ENCODE peak calls at places on chromosomes 1 and 21, in nine cellular contexts. X is memory B cell; K is LoVo; F is caudate nucleus; L is WTC11; U is endothelial cell; S is CD8-positive, alpha-beta T cell; G is cardiac fibroblast; R is KG1. P is an unnamed sample.
A peak's percentile ranks its signal among the peaks of the same experiment; 100 is the strongest.

GRCh38 chr21:46060596-46061061 is 37.3 kb upstream of the COL6A2 start:
- DNase-seq in X (no peak), K (no peak), F (no peak), L (no peak), U (no peak), S (no peak), G (peak; percentile 98), R (no peak), P (no peak)

GRCh38 chr21:41851090-41851790 is 27.9 kb downstream of the PRDM15 start:
- DNase-seq in X (no peak), K (no peak), F (no peak), L (no peak), U (no peak), S (no peak), G (peak; percentile 19), R (no peak), P (no peak)

GRCh38 chr1:237976345-237976744 is 85.6 kb upstream of the ZP4 start:
- DNase-seq in X (no peak), K (no peak), F (no peak), L (no peak), U (no peak), S (no peak), G (no peak), R (no peak), P (no peak)

GRCh38 chr1:37739222-37739621 is 25.7 kb downstream of the EPHA10 start:
- DNase-seq in X (no peak), K (peak; percentile 84), F (no peak), L (no peak), U (no peak), S (no peak), G (no peak), R (no peak), P (no peak)

GRCh38 chr1:179002552-179003345 is 22.9 kb upstream of the FAM20B start:
- DNase-seq in X (peak; percentile 88), K (peak; percentile 64), F (peak; percentile 17), L (peak; percentile 97), U (peak; percentile 95), S (peak; percentile 52), G (peak; percentile 73), R (peak; percentile 45), P (peak; percentile 42)

GRCh38 chr1:178093958-178094751 is at the start of gene RASAL2:
- DNase-seq in X (peak; percentile 25), K (peak; percentile 57), F (peak; percentile 62), L (peak; percentile 82), U (peak; percentile 74), S (no peak), G (peak; percentile 75), R (peak; percentile 20), P (no peak)

GRCh38 chr1:183022202-183023145 is 746 bp upstream of the LAMC1 start:
- DNase-seq in X (peak; percentile 57), K (peak; percentile 82), F (peak; percentile 26), L (peak; percentile 80), U (peak; percentile 40), S (no peak), G (peak; percentile 99), R (peak; percentile 38), P (no peak)

GRCh38 chr1:151458936-151459330 is 361 bp downstream of the POGZ start:
- DNase-seq in X (no peak), K (peak; percentile 44), F (no peak), L (peak; percentile 74), U (peak; percentile 59), S (peak; percentile 37), G (peak; percentile 82), R (peak; percentile 36), P (peak; percentile 35)

GRCh38 chr1:172351347-172351746 is 69.1 kb upstream of the C1orf105 start:
- DNase-seq in X (no peak), K (no peak), F (no peak), L (no peak), U (no peak), S (no peak), G (peak; percentile 74), R (no peak), P (no peak)

GRCh38 chr1:43934279-43934985 is 831 bp downstream of the ARTN start:
- DNase-seq in X (peak; percentile 65), K (peak; percentile 55), F (no peak), L (peak; percentile 92), U (peak; percentile 75), S (peak; percentile 24), G (peak; percentile 69), R (peak; percentile 31), P (peak; percentile 18)

GRCh38 chr1:84842748-84843231 is 50.2 kb downstream of the LPAR3 start:
- DNase-seq in X (no peak), K (no peak), F (no peak), L (no peak), U (no peak), S (no peak), G (peak; percentile 36), R (no peak), P (no peak)

GRCh38 chr1:33181038-33181861 is 593 bp downstream of the TRIM62 start:
- DNase-seq in X (peak; percentile 61), K (peak; percentile 40), F (no peak), L (peak; percentile 61), U (peak; percentile 47), S (peak; percentile 5), G (peak; percentile 43), R (no peak), P (peak; percentile 6)

GRCh38 chr1:22291926-22292788 is 149.3 kb upstream of the WNT4 start:
- DNase-seq in X (no peak), K (no peak), F (no peak), L (no peak), U (no peak), S (no peak), G (no peak), R (no peak), P (no peak)

GRCh38 chr1:19910650-19911049 is 12.8 kb downstream of the PLA2G2E start:
- DNase-seq in X (no peak), K (no peak), F (no peak), L (no peak), U (no peak), S (no peak), G (no peak), R (no peak), P (no peak)

GRCh38 chr1:232168513-232168912 is 461.4 kb downstream of the SIPA1L2 start:
- DNase-seq in X (no peak), K (no peak), F (no peak), L (no peak), U (no peak), S (no peak), G (no peak), R (no peak), P (no peak)

GRCh38 chr21:35932232-35932911 is 128.0 kb downstream of the SETD4 start:
- DNase-seq in X (peak; percentile 23), K (peak; percentile 36), F (no peak), L (no peak), U (no peak), S (no peak), G (peak; percentile 91), R (peak; percentile 93), P (no peak)

GRCh38 chr1:206551985-206552325 is 44.6 kb downstream of the RASSF5 start:
- DNase-seq in X (no peak), K (no peak), F (no peak), L (no peak), U (no peak), S (peak; percentile 69), G (no peak), R (no peak), P (peak; percentile 70)

GRCh38 chr1:113123737-113124136 is 50.7 kb downstream of the LRIG2 start:
- DNase-seq in X (no peak), K (no peak), F (no peak), L (no peak), U (no peak), S (no peak), G (peak; percentile 47), R (no peak), P (no peak)

GRCh38 chr1:87956072-87956471 is 627.4 kb downstream of the LMO4 start:
- DNase-seq in X (no peak), K (peak; percentile 32), F (no peak), L (no peak), U (no peak), S (no peak), G (peak; percentile 90), R (no peak), P (no peak)

GRCh38 chr1:42983675-42984074 is 25.0 kb upstream of the SLC2A1 start:
- DNase-seq in X (no peak), K (no peak), F (no peak), L (no peak), U (no peak), S (no peak), G (no peak), R (no peak), P (no peak)

GRCh38 chr1:167206166-167206835 is 14.4 kb upstream of the POU2F1 start:
- DNase-seq in X (no peak), K (no peak), F (no peak), L (no peak), U (no peak), S (no peak), G (no peak), R (no peak), P (no peak)

GRCh38 chr1:1079408-1080121 is 5.5 kb upstream of the RNF223 start:
- DNase-seq in X (peak; percentile 54), K (peak; percentile 81), F (no peak), L (peak; percentile 65), U (peak; percentile 74), S (no peak), G (peak; percentile 84), R (no peak), P (no peak)

GRCh38 chr21:44078411-44078981 is 28.7 kb upstream of the PWP2 start:
- DNase-seq in X (no peak), K (no peak), F (no peak), L (no peak), U (no peak), S (no peak), G (no peak), R (no peak), P (no peak)

GRCh38 chr1:180468311-180468710 is 34.1 kb downstream of the ACBD6 start:
- DNase-seq in X (no peak), K (no peak), F (no peak), L (no peak), U (no peak), S (no peak), G (no peak), R (no peak), P (no peak)

GRCh38 chr1:199685369-199685768 is 342.1 kb upstream of the NR5A2 start:
- DNase-seq in X (no peak), K (peak; percentile 59), F (no peak), L (no peak), U (no peak), S (no peak), G (peak; percentile 59), R (no peak), P (no peak)

GRCh38 chr1:117128323-117129079 is 7.0 kb upstream of the TRIM45 start:
- DNase-seq in X (no peak), K (peak; percentile 49), F (no peak), L (no peak), U (no peak), S (no peak), G (peak; percentile 72), R (peak; percentile 11), P (no peak)

GRCh38 chr1:206776239-206776638 is 3.9 kb upstream of the IL10 start:
- DNase-seq in X (no peak), K (no peak), F (no peak), L (no peak), U (no peak), S (no peak), G (peak; percentile 53), R (no peak), P (no peak)

GRCh38 chr1:98051065-98051675 is 130.3 kb upstream of the DPYD start:
- DNase-seq in X (peak; percentile 51), K (peak; percentile 65), F (peak; percentile 33), L (peak; percentile 74), U (peak; percentile 78), S (peak; percentile 55), G (peak; percentile 87), R (peak; percentile 52), P (peak; percentile 52)

GRCh38 chr1:197519741-197520334 is 251.8 kb downstream of the CRB1 start:
- DNase-seq in X (no peak), K (peak; percentile 3), F (no peak), L (no peak), U (no peak), S (no peak), G (peak; percentile 42), R (no peak), P (no peak)

GRCh38 chr1:107139833-107140702 is 771 bp upstream of the NTNG1 start:
- DNase-seq in X (peak; percentile 36), K (no peak), F (no peak), L (peak; percentile 74), U (peak; percentile 55), S (no peak), G (peak; percentile 29), R (no peak), P (no peak)

GRCh38 chr1:157739229-157739901 is 37.6 kb downstream of the FCRL2 start:
- DNase-seq in X (no peak), K (no peak), F (no peak), L (peak; percentile 24), U (no peak), S (no peak), G (no peak), R (no peak), P (no peak)